ENCODE peak calls at places on chromosomes 5 and 9, in six cellular contexts. One of them, this sample, is unnamed.

GRCh38 chr9:16575142-16575877 is 295.2 kb downstream of the BNC2 start:
- DNase-seq in NCI-H1092: peak; percentile 35
- DNase-seq in lower leg skin: no peak
- DNase-seq in activated CD8-positive, alpha-beta memory T cell treated with anti-CD3 and anti-CD28 coated beads, Interleukin-2, amount 10 ng/mL, durations not matched to agents 7 days and 5 days: no peak
- DNase-seq in neural crest cell: no peak
- DNase-seq in stomach: no peak
- DNase-seq in this sample: no peak

GRCh38 chr5:122152266-122152900 is 23.0 kb downstream of the ZNF474 start:
- DNase-seq in NCI-H1092: no peak
- DNase-seq in lower leg skin: no peak
- DNase-seq in activated CD8-positive, alpha-beta memory T cell treated with anti-CD3 and anti-CD28 coated beads, Interleukin-2, amount 10 ng/mL, durations not matched to agents 7 days and 5 days: no peak
- DNase-seq in neural crest cell: no peak
- DNase-seq in stomach: no peak
- DNase-seq in this sample: peak; percentile 83

GRCh38 chr9:135088348-135088978 is 995 bp downstream of the OLFM1 start:
- DNase-seq in NCI-H1092: no peak
- DNase-seq in lower leg skin: no peak
- DNase-seq in activated CD8-positive, alpha-beta memory T cell treated with anti-CD3 and anti-CD28 coated beads, Interleukin-2, amount 10 ng/mL, durations not matched to agents 7 days and 5 days: no peak
- DNase-seq in neural crest cell: no peak
- DNase-seq in stomach: no peak
- DNase-seq in this sample: no peak

GRCh38 chr5:111739423-111739822 is 17.6 kb downstream of the NREP start:
- DNase-seq in NCI-H1092: no peak
- DNase-seq in lower leg skin: no peak
- DNase-seq in activated CD8-positive, alpha-beta memory T cell treated with anti-CD3 and anti-CD28 coated beads, Interleukin-2, amount 10 ng/mL, durations not matched to agents 7 days and 5 days: no peak
- DNase-seq in neural crest cell: no peak
- DNase-seq in stomach: no peak
- DNase-seq in this sample: no peak

GRCh38 chr9:127897194-127897692 is 2.2 kb downstream of the ST6GALNAC6 start:
- DNase-seq in NCI-H1092: no peak
- DNase-seq in lower leg skin: peak; percentile 95
- DNase-seq in activated CD8-positive, alpha-beta memory T cell treated with anti-CD3 and anti-CD28 coated beads, Interleukin-2, amount 10 ng/mL, durations not matched to agents 7 days and 5 days: no peak
- DNase-seq in neural crest cell: peak; percentile 66
- DNase-seq in stomach: peak; percentile 80
- DNase-seq in this sample: peak; percentile 99

GRCh38 chr9:21550392-21550791 is 68.3 kb upstream of the IFNE start:
- DNase-seq in NCI-H1092: no peak
- DNase-seq in lower leg skin: no peak
- DNase-seq in activated CD8-positive, alpha-beta memory T cell treated with anti-CD3 and anti-CD28 coated beads, Interleukin-2, amount 10 ng/mL, durations not matched to agents 7 days and 5 days: no peak
- DNase-seq in neural crest cell: no peak
- DNase-seq in stomach: no peak
- DNase-seq in this sample: no peak

GRCh38 chr5:1526151-1526631 is 2.4 kb upstream of the LPCAT1 start:
- DNase-seq in NCI-H1092: no peak
- DNase-seq in lower leg skin: peak; percentile 80
- DNase-seq in activated CD8-positive, alpha-beta memory T cell treated with anti-CD3 and anti-CD28 coated beads, Interleukin-2, amount 10 ng/mL, durations not matched to agents 7 days and 5 days: peak; percentile 38
- DNase-seq in neural crest cell: no peak
- DNase-seq in stomach: peak; percentile 22
- DNase-seq in this sample: no peak

GRCh38 chr5:115530426-115530825 is 14.1 kb downstream of the FEM1C start:
- DNase-seq in NCI-H1092: no peak
- DNase-seq in lower leg skin: no peak
- DNase-seq in activated CD8-positive, alpha-beta memory T cell treated with anti-CD3 and anti-CD28 coated beads, Interleukin-2, amount 10 ng/mL, durations not matched to agents 7 days and 5 days: no peak
- DNase-seq in neural crest cell: no peak
- DNase-seq in stomach: no peak
- DNase-seq in this sample: no peak

GRCh38 chr5:171418982-171419662 is at the start of gene FGF18:
- DNase-seq in NCI-H1092: no peak
- DNase-seq in lower leg skin: peak; percentile 84
- DNase-seq in activated CD8-positive, alpha-beta memory T cell treated with anti-CD3 and anti-CD28 coated beads, Interleukin-2, amount 10 ng/mL, durations not matched to agents 7 days and 5 days: peak; percentile 52
- DNase-seq in neural crest cell: peak; percentile 60
- DNase-seq in stomach: peak; percentile 44
- DNase-seq in this sample: peak; percentile 92

GRCh38 chr9:89884356-89885083 is 279.7 kb downstream of the GADD45G start:
- DNase-seq in NCI-H1092: no peak
- DNase-seq in lower leg skin: peak; percentile 70
- DNase-seq in activated CD8-positive, alpha-beta memory T cell treated with anti-CD3 and anti-CD28 coated beads, Interleukin-2, amount 10 ng/mL, durations not matched to agents 7 days and 5 days: no peak
- DNase-seq in neural crest cell: no peak
- DNase-seq in stomach: peak; percentile 13
- DNase-seq in this sample: peak; percentile 81

GRCh38 chr9:91421022-91421765 is 2.4 kb downstream of the NFIL3 start:
- DNase-seq in NCI-H1092: no peak
- DNase-seq in lower leg skin: peak; percentile 89
- DNase-seq in activated CD8-positive, alpha-beta memory T cell treated with anti-CD3 and anti-CD28 coated beads, Interleukin-2, amount 10 ng/mL, durations not matched to agents 7 days and 5 days: peak; percentile 57
- DNase-seq in neural crest cell: peak; percentile 43
- DNase-seq in stomach: no peak
- DNase-seq in this sample: no peak

This sample was measured in esophagus muscularis mucosa.